ENCODE peak calls at places on chromosomes 6 and 20, in eight cellular contexts. Y is iPS-NIHi11; Q is stimulated activated naive B cell treated with anti-CD40 and anti-IgM and Interleukin-4, amounts not matched to agents 10 μg/mL and 1 μg/mL and 100 μg/mL, for 72 hours; T is CD4-positive, alpha-beta T cell; O is brain microvascular endothelial cell; G is HCT116; S is ecto neural progenitor cell; V is activated CD8-positive, alpha-beta memory T cell treated with anti-CD3 and anti-CD28 coated beads, Interleukin-2, amount 50 U/mL, for 4 hours. Z is an unnamed sample.

GRCh38 chr6:50927816-50928215 is 109.1 kb downstream of the TFAP2B start:
- DNase-seq in Q (no peak), S (no peak), Y (no peak), V (no peak), O (peak), T (no peak), G (no peak), Z (no peak)

GRCh38 chr6:111552241-111552744 is 53.4 kb downstream of the TRAF3IP2 start:
- DNase-seq in Y (peak), T (no peak), O (peak), S (peak), G (no peak), Q (no peak), V (no peak), Z (no peak)

GRCh38 chr20:53736757-53737403 is 143.2 kb upstream of the ZNF217 start:
- DNase-seq in G (no peak), Y (no peak), Q (peak), V (no peak), T (no peak), O (peak), S (no peak), Z (no peak)

GRCh38 chr20:49572857-49573256 is 4.9 kb upstream of the PTGIS start:
- DNase-seq in Y (peak), T (no peak), S (no peak), V (no peak), Q (no peak), O (no peak), G (no peak), Z (no peak)

GRCh38 chr6:42404494-42404893 is 47.2 kb downstream of the TRERF1 start:
- DNase-seq in Q (no peak), Y (peak), G (peak), V (peak), S (peak), T (peak), O (peak), Z (no peak)

GRCh38 chr20:5770240-5770986 is 20.2 kb downstream of the SHLD1 start:
- DNase-seq in V (no peak), G (no peak), T (no peak), S (no peak), Q (no peak), Y (no peak), O (no peak), Z (no peak)

GRCh38 chr20:4090756-4091331 is 75.5 kb upstream of the RNF24 start:
- DNase-seq in G (no peak), T (no peak), Q (no peak), V (no peak), S (peak), O (peak), Y (no peak), Z (no peak)

GRCh38 chr6:143270026-143270425 is 180.5 kb downstream of the ADAT2 start:
- DNase-seq in T (no peak), Y (no peak), V (no peak), O (peak), G (no peak), S (no peak), Q (no peak), Z (no peak)

GRCh38 chr20:57754190-57754589 is 44.4 kb upstream of the PMEPA1 start:
- DNase-seq in V (no peak), Q (no peak), T (no peak), O (no peak), S (no peak), Y (no peak), G (no peak), Z (no peak)

GRCh38 chr6:63773200-63773599 is 137.6 kb downstream of the PHF3 start:
- DNase-seq in Y (no peak), G (no peak), Q (no peak), T (no peak), V (no peak), O (no peak), S (no peak), Z (no peak)

GRCh38 chr6:31768717-31769257 is 6.3 kb downstream of the SAPCD1 start:
- DNase-seq in Y (no peak), T (no peak), O (no peak), S (no peak), G (no peak), V (no peak), Q (no peak), Z (no peak)

GRCh38 chr20:48360338-48360698 is 467.5 kb downstream of the PREX1 start:
- DNase-seq in G (no peak), V (no peak), Y (no peak), O (no peak), S (no peak), T (no peak), Q (peak), Z (no peak)

GRCh38 chr6:153131037-153131981 is at the start of gene RGS17:
- DNase-seq in Q (no peak), T (no peak), S (peak), Y (peak), V (peak), G (no peak), O (peak), Z (peak)

GRCh38 chr6:133418108-133418507 is 177.0 kb downstream of the EYA4 start:
- DNase-seq in S (no peak), O (no peak), Q (no peak), G (no peak), T (no peak), V (no peak), Y (no peak), Z (no peak)

GRCh38 chr20:1150218-1150617 is 31.8 kb downstream of the PSMF1 start:
- DNase-seq in Q (no peak), G (no peak), T (no peak), Y (no peak), O (no peak), V (no peak), S (no peak), Z (no peak)

GRCh38 chr6:146813554-146813953 is 214.8 kb downstream of the ADGB start:
- DNase-seq in T (no peak), Q (no peak), S (no peak), Y (no peak), V (no peak), G (no peak), O (no peak), Z (no peak)

GRCh38 chr20:23407770-23408467 is 13.4 kb downstream of the NAPB start:
- DNase-seq in Y (no peak), V (no peak), O (no peak), S (no peak), T (no peak), G (no peak), Q (peak), Z (no peak)

GRCh38 chr6:149854532-149854931 is 9.6 kb downstream of the LRP11 start:
- DNase-seq in T (no peak), Y (peak), S (no peak), V (no peak), Q (no peak), G (no peak), O (no peak), Z (no peak)

GRCh38 chr20:10565191-10565921 is 108.4 kb downstream of the JAG1 start:
- DNase-seq in G (no peak), O (peak), S (no peak), T (no peak), Y (no peak), V (no peak), Q (no peak), Z (no peak)

GRCh38 chr6:108175592-108176279 is 9.9 kb downstream of the NR2E1 start:
- DNase-seq in Q (no peak), Y (no peak), O (no peak), S (peak), V (no peak), T (no peak), G (no peak), Z (no peak)

GRCh38 chr6:1271071-1271763 is 40.7 kb upstream of the FOXQ1 start:
- DNase-seq in O (no peak), Q (no peak), T (no peak), Y (no peak), G (no peak), S (no peak), V (no peak), Z (no peak)

GRCh38 chr6:133359256-133359655 is 118.1 kb downstream of the EYA4 start:
- DNase-seq in Y (no peak), V (no peak), Q (no peak), S (no peak), G (no peak), T (no peak), O (no peak), Z (no peak)

GRCh38 chr6:30447237-30447636 is 42.1 kb upstream of the HLA-E start:
- DNase-seq in T (no peak), V (no peak), Q (no peak), S (peak), Y (peak), O (peak), G (peak), Z (no peak)

GRCh38 chr6:143984670-143985069 is 23.4 kb downstream of the PLAGL1 start:
- DNase-seq in T (no peak), O (no peak), Q (no peak), G (no peak), V (no peak), S (no peak), Y (no peak), Z (no peak)

GRCh38 chr6:7171119-7171518 is 63.4 kb downstream of the RREB1 start:
- DNase-seq in Q (no peak), O (no peak), S (no peak), G (no peak), Y (no peak), V (no peak), T (no peak), Z (no peak)

GRCh38 chr20:58555078-58555765 is 40.0 kb upstream of the APCDD1L start:
- DNase-seq in V (no peak), T (no peak), Q (no peak), Y (no peak), S (no peak), O (peak), G (no peak), Z (no peak)

Z was measured in hypothalamus.